ENCODE peak calls at places on chromosomes 16 and 17, in six cellular contexts. One of them, this sample, is unnamed.

GRCh38 chr16:79169239-79169638 is 431.3 kb downstream of the MAF start:
- DNase-seq in mesendoderm: peak
- DNase-seq in IMR-90: no peak
- DNase-seq in neuronal stem cell: peak
- DNase-seq in H9: peak
- DNase-seq in H1: peak
- DNase-seq in this sample: peak

GRCh38 chr16:9647981-9648701 is 534.1 kb downstream of the GRIN2A start:
- DNase-seq in mesendoderm: peak
- DNase-seq in IMR-90: no peak
- DNase-seq in neuronal stem cell: peak
- DNase-seq in H9: no peak
- DNase-seq in H1: no peak
- DNase-seq in this sample: no peak

GRCh38 chr17:19248149-19248922 is 11.2 kb downstream of the EPN2 start:
- DNase-seq in mesendoderm: peak
- DNase-seq in IMR-90: no peak
- DNase-seq in neuronal stem cell: no peak
- DNase-seq in H9: no peak
- DNase-seq in H1: no peak
- DNase-seq in this sample: no peak

GRCh38 chr17:63479495-63480184 is 2.8 kb downstream of the ACE start:
- DNase-seq in mesendoderm: no peak
- DNase-seq in IMR-90: no peak
- DNase-seq in neuronal stem cell: no peak
- DNase-seq in H9: no peak
- DNase-seq in H1: no peak
- DNase-seq in this sample: peak

GRCh38 chr16:66359811-66360608 is 6.5 kb upstream of the CDH5 start:
- DNase-seq in mesendoderm: no peak
- DNase-seq in IMR-90: no peak
- DNase-seq in neuronal stem cell: no peak
- DNase-seq in H9: no peak
- DNase-seq in H1: no peak
- DNase-seq in this sample: no peak

GRCh38 chr17:73249700-73250099 is 12.0 kb downstream of the CPSF4L start:
- DNase-seq in mesendoderm: no peak
- DNase-seq in IMR-90: no peak
- DNase-seq in neuronal stem cell: no peak
- DNase-seq in H9: no peak
- DNase-seq in H1: no peak
- DNase-seq in this sample: no peak

GRCh38 chr16:13264749-13265552 is 363.6 kb downstream of the SHISA9 start:
- DNase-seq in mesendoderm: no peak
- DNase-seq in IMR-90: no peak
- DNase-seq in neuronal stem cell: no peak
- DNase-seq in H9: no peak
- DNase-seq in H1: no peak
- DNase-seq in this sample: no peak

GRCh38 chr16:87765776-87766484 is at the start of gene KLHDC4:
- DNase-seq in mesendoderm: peak
- DNase-seq in IMR-90: peak
- DNase-seq in neuronal stem cell: peak
- DNase-seq in H9: peak
- DNase-seq in H1: peak
- DNase-seq in this sample: peak

GRCh38 chr17:58783380-58783779 is 27.7 kb downstream of the PPM1E start:
- DNase-seq in mesendoderm: no peak
- DNase-seq in IMR-90: no peak
- DNase-seq in neuronal stem cell: no peak
- DNase-seq in H9: no peak
- DNase-seq in H1: no peak
- DNase-seq in this sample: no peak

GRCh38 chr17:330993-331701 is 21.5 kb downstream of the RPH3AL start:
- DNase-seq in mesendoderm: peak
- DNase-seq in IMR-90: no peak
- DNase-seq in neuronal stem cell: no peak
- DNase-seq in H9: peak
- DNase-seq in H1: no peak
- DNase-seq in this sample: no peak

GRCh38 chr16:59543641-59544040 is 809.5 kb upstream of the GOT2 start:
- DNase-seq in mesendoderm: no peak
- DNase-seq in IMR-90: peak
- DNase-seq in neuronal stem cell: no peak
- DNase-seq in H9: no peak
- DNase-seq in H1: no peak
- DNase-seq in this sample: no peak

GRCh38 chr16:74770826-74771526 is 3.6 kb downstream of the FA2H start:
- DNase-seq in mesendoderm: no peak
- DNase-seq in IMR-90: no peak
- DNase-seq in neuronal stem cell: no peak
- DNase-seq in H9: no peak
- DNase-seq in H1: no peak
- DNase-seq in this sample: no peak

GRCh38 chr17:12070561-12070960 is 49.9 kb downstream of the MAP2K4 start:
- DNase-seq in mesendoderm: no peak
- DNase-seq in IMR-90: peak
- DNase-seq in neuronal stem cell: no peak
- DNase-seq in H9: no peak
- DNase-seq in H1: no peak
- DNase-seq in this sample: peak

GRCh38 chr16:79805621-79806020 is 205.1 kb upstream of the MAF start:
- DNase-seq in mesendoderm: peak
- DNase-seq in IMR-90: no peak
- DNase-seq in neuronal stem cell: peak
- DNase-seq in H9: no peak
- DNase-seq in H1: no peak
- DNase-seq in this sample: no peak

GRCh38 chr17:73068322-73069153 is 23.9 kb downstream of the SLC39A11 start:
- DNase-seq in mesendoderm: peak
- DNase-seq in IMR-90: peak
- DNase-seq in neuronal stem cell: no peak
- DNase-seq in H9: no peak
- DNase-seq in H1: no peak
- DNase-seq in this sample: peak

GRCh38 chr16:29834079-29834478 is 13.8 kb downstream of the MVP start:
- DNase-seq in mesendoderm: no peak
- DNase-seq in IMR-90: no peak
- DNase-seq in neuronal stem cell: no peak
- DNase-seq in H9: no peak
- DNase-seq in H1: no peak
- DNase-seq in this sample: no peak

GRCh38 chr16:77450790-77451487 is 16.1 kb upstream of the ADAMTS18 start:
- DNase-seq in mesendoderm: no peak
- DNase-seq in IMR-90: no peak
- DNase-seq in neuronal stem cell: no peak
- DNase-seq in H9: no peak
- DNase-seq in H1: no peak
- DNase-seq in this sample: no peak

GRCh38 chr16:10577305-10578202 is 2.8 kb downstream of the EMP2 start:
- DNase-seq in mesendoderm: peak
- DNase-seq in IMR-90: no peak
- DNase-seq in neuronal stem cell: no peak
- DNase-seq in H9: peak
- DNase-seq in H1: no peak
- DNase-seq in this sample: no peak

GRCh38 chr17:70110443-70110880 is 35.4 kb downstream of the KCNJ16 start:
- DNase-seq in mesendoderm: no peak
- DNase-seq in IMR-90: peak
- DNase-seq in neuronal stem cell: no peak
- DNase-seq in H9: no peak
- DNase-seq in H1: no peak
- DNase-seq in this sample: no peak

GRCh38 chr16:87324411-87325275 is 7.5 kb upstream of the C16orf95 start:
- DNase-seq in mesendoderm: peak
- DNase-seq in IMR-90: peak
- DNase-seq in neuronal stem cell: peak
- DNase-seq in H9: peak
- DNase-seq in H1: peak
- DNase-seq in this sample: peak

GRCh38 chr16:26697826-26698225 is 368.9 kb upstream of the C16orf82 start:
- DNase-seq in mesendoderm: peak
- DNase-seq in IMR-90: no peak
- DNase-seq in neuronal stem cell: no peak
- DNase-seq in H9: peak
- DNase-seq in H1: no peak
- DNase-seq in this sample: no peak

GRCh38 chr17:28230011-28230410 is 89.0 kb upstream of the TMEM97 start:
- DNase-seq in mesendoderm: peak
- DNase-seq in IMR-90: no peak
- DNase-seq in neuronal stem cell: no peak
- DNase-seq in H9: no peak
- DNase-seq in H1: no peak
- DNase-seq in this sample: no peak
- H3K18ac ChIP-seq in mesendoderm: no peak
- H3K18ac ChIP-seq in IMR-90: no peak
- H3K18ac ChIP-seq in neuronal stem cell: no peak
- H3K18ac ChIP-seq in H9: no peak
- H3K18ac ChIP-seq in H1: no peak
- H3K18ac ChIP-seq in this sample: no peak

DNA sequence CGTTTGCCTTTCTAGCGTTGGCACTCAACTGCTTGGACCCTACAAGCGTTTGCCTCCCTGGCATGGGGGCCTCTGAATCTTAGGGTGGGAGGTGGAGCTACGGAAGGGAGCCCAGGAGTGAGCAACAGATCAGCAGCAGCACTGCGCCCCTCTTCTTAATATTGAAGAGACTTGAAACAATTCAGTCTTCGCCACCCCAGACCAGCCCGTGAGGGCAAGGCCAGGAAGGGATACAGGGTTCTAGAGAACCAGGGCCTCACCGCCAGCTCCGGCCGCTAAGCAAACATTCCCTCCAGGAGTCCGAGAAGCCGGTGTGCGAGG is 1.5 kb upstream of the GPRC5C start:
- DNase-seq in mesendoderm: no peak
- DNase-seq in IMR-90: no peak
- DNase-seq in neuronal stem cell: no peak
- DNase-seq in H9: no peak
- DNase-seq in H1: no peak
- DNase-seq in this sample: no peak
- H3K27ac ChIP-seq in mesendoderm: peak
- H3K27ac ChIP-seq in IMR-90: no peak
- H3K27ac ChIP-seq in neuronal stem cell: peak
- H3K27ac ChIP-seq in H9: no peak
- H3K27ac ChIP-seq in H1: no peak
- H3K27ac ChIP-seq in this sample: peak

GRCh38 chr16:69131749-69132423 is 502 bp downstream of the CHTF8 start:
- DNase-seq in mesendoderm: peak
- DNase-seq in IMR-90: peak
- DNase-seq in neuronal stem cell: peak
- DNase-seq in H9: peak
- DNase-seq in H1: no peak
- DNase-seq in this sample: peak
- H3K18ac ChIP-seq in mesendoderm: peak
- H3K18ac ChIP-seq in IMR-90: peak
- H3K18ac ChIP-seq in neuronal stem cell: peak
- H3K18ac ChIP-seq in H9: peak
- H3K18ac ChIP-seq in H1: peak
- H3K18ac ChIP-seq in this sample: peak

GRCh38 chr17:28548417-28549130 is 3.9 kb downstream of the UNC119 start:
- DNase-seq in mesendoderm: no peak
- DNase-seq in IMR-90: no peak
- DNase-seq in neuronal stem cell: no peak
- DNase-seq in H9: no peak
- DNase-seq in H1: no peak
- DNase-seq in this sample: no peak
- H3K27ac ChIP-seq in mesendoderm: no peak
- H3K27ac ChIP-seq in IMR-90: no peak
- H3K27ac ChIP-seq in neuronal stem cell: no peak
- H3K27ac ChIP-seq in H9: no peak
- H3K27ac ChIP-seq in H1: no peak
- H3K27ac ChIP-seq in this sample: no peak